ENCODE peak calls at places on chromosome 13, in six cellular contexts. One of them, this sample, is unnamed.

GRCh38 chr13:86318424-86318823 is 519.2 kb upstream of the SLITRK6 start:
- DNase-seq in fibroblast of lung: no peak
- DNase-seq in esophagus squamous epithelium: no peak
- DNase-seq in upper lobe of right lung: no peak
- DNase-seq in foreskin fibroblast: no peak
- DNase-seq in uterus: no peak
- DNase-seq in this sample: no peak

GRCh38 chr13:90757127-90757680 is 590.3 kb upstream of the MIR17HG start:
- DNase-seq in foreskin fibroblast: no peak
- DNase-seq in fibroblast of lung: no peak
- DNase-seq in esophagus squamous epithelium: no peak
- DNase-seq in upper lobe of right lung: no peak
- DNase-seq in uterus: no peak
- DNase-seq in this sample: no peak

GRCh38 chr13:110334256-110334655 is 27.2 kb downstream of the COL4A2 start:
- DNase-seq in upper lobe of right lung: peak; percentile 33
- DNase-seq in foreskin fibroblast: no peak
- DNase-seq in uterus: no peak
- DNase-seq in esophagus squamous epithelium: no peak
- DNase-seq in fibroblast of lung: peak; percentile 96
- DNase-seq in this sample: no peak

GRCh38 chr13:73996569-73996968 is 137.6 kb downstream of the KLF12 start:
- DNase-seq in uterus: no peak
- DNase-seq in foreskin fibroblast: no peak
- DNase-seq in upper lobe of right lung: no peak
- DNase-seq in fibroblast of lung: no peak
- DNase-seq in esophagus squamous epithelium: no peak
- DNase-seq in this sample: no peak

GRCh38 chr13:67515895-67516294 is 285.8 kb upstream of the PCDH9 start:
- DNase-seq in esophagus squamous epithelium: no peak
- DNase-seq in upper lobe of right lung: no peak
- DNase-seq in uterus: no peak
- DNase-seq in foreskin fibroblast: peak; percentile 63
- DNase-seq in fibroblast of lung: peak; percentile 82
- DNase-seq in this sample: peak; percentile 87

GRCh38 chr13:47726394-47726793 is 274.7 kb downstream of the SUCLA2 start:
- DNase-seq in fibroblast of lung: no peak
- DNase-seq in foreskin fibroblast: no peak
- DNase-seq in esophagus squamous epithelium: no peak
- DNase-seq in upper lobe of right lung: no peak
- DNase-seq in uterus: no peak
- DNase-seq in this sample: no peak

GRCh38 chr13:99228737-99229691 is 28.4 kb downstream of the UBAC2 start:
- DNase-seq in fibroblast of lung: peak; percentile 95
- DNase-seq in foreskin fibroblast: peak; percentile 54
- DNase-seq in upper lobe of right lung: no peak
- DNase-seq in uterus: no peak
- DNase-seq in esophagus squamous epithelium: no peak
- DNase-seq in this sample: peak; percentile 7

GRCh38 chr13:39296193-39296592 is 257.9 kb downstream of the NHLRC3 start:
- DNase-seq in uterus: no peak
- DNase-seq in foreskin fibroblast: no peak
- DNase-seq in esophagus squamous epithelium: no peak
- DNase-seq in fibroblast of lung: no peak
- DNase-seq in upper lobe of right lung: no peak
- DNase-seq in this sample: no peak

GRCh38 chr13:49062297-49062896 is 86.7 kb downstream of the FNDC3A start:
- DNase-seq in foreskin fibroblast: no peak
- DNase-seq in uterus: no peak
- DNase-seq in esophagus squamous epithelium: no peak
- DNase-seq in fibroblast of lung: peak; percentile 15
- DNase-seq in upper lobe of right lung: no peak
- DNase-seq in this sample: no peak

GRCh38 chr13:69928262-69928661 is 179.4 kb upstream of the ATXN8OS start:
- DNase-seq in upper lobe of right lung: no peak
- DNase-seq in fibroblast of lung: no peak
- DNase-seq in foreskin fibroblast: no peak
- DNase-seq in uterus: no peak
- DNase-seq in esophagus squamous epithelium: no peak
- DNase-seq in this sample: no peak

GRCh38 chr13:76723551-76724232 is 162.5 kb downstream of the KCTD12 start:
- DNase-seq in uterus: no peak
- DNase-seq in upper lobe of right lung: no peak
- DNase-seq in esophagus squamous epithelium: no peak
- DNase-seq in foreskin fibroblast: peak; percentile 87
- DNase-seq in fibroblast of lung: peak; percentile 89
- DNase-seq in this sample: peak; percentile 86

GRCh38 chr13:19958119-19959111 is at the start of gene ZMYM2:
- DNase-seq in foreskin fibroblast: peak; percentile 98
- DNase-seq in uterus: peak; percentile 99
- DNase-seq in esophagus squamous epithelium: peak; percentile 78
- DNase-seq in fibroblast of lung: peak; percentile 97
- DNase-seq in upper lobe of right lung: peak; percentile 99
- DNase-seq in this sample: peak; percentile 93

GRCh38 chr13:102814025-102814607 is 15.2 kb downstream of the BIVM start:
- DNase-seq in uterus: no peak
- DNase-seq in esophagus squamous epithelium: no peak
- DNase-seq in upper lobe of right lung: no peak
- DNase-seq in fibroblast of lung: no peak
- DNase-seq in foreskin fibroblast: no peak
- DNase-seq in this sample: no peak

GRCh38 chr13:102814793-102815192 is 15.9 kb downstream of the BIVM start:
- DNase-seq in uterus: no peak
- DNase-seq in esophagus squamous epithelium: no peak
- DNase-seq in fibroblast of lung: no peak
- DNase-seq in foreskin fibroblast: no peak
- DNase-seq in upper lobe of right lung: no peak
- DNase-seq in this sample: no peak

GRCh38 chr13:102815788-102816187 is 16.9 kb downstream of the BIVM start:
- DNase-seq in upper lobe of right lung: no peak
- DNase-seq in foreskin fibroblast: no peak
- DNase-seq in uterus: no peak
- DNase-seq in esophagus squamous epithelium: no peak
- DNase-seq in fibroblast of lung: no peak
- DNase-seq in this sample: no peak

GRCh38 chr13:102816633-102817032 is 17.7 kb downstream of the BIVM start:
- DNase-seq in uterus: no peak
- DNase-seq in fibroblast of lung: peak; percentile 11
- DNase-seq in esophagus squamous epithelium: no peak
- DNase-seq in upper lobe of right lung: no peak
- DNase-seq in foreskin fibroblast: no peak
- DNase-seq in this sample: no peak

DNA sequence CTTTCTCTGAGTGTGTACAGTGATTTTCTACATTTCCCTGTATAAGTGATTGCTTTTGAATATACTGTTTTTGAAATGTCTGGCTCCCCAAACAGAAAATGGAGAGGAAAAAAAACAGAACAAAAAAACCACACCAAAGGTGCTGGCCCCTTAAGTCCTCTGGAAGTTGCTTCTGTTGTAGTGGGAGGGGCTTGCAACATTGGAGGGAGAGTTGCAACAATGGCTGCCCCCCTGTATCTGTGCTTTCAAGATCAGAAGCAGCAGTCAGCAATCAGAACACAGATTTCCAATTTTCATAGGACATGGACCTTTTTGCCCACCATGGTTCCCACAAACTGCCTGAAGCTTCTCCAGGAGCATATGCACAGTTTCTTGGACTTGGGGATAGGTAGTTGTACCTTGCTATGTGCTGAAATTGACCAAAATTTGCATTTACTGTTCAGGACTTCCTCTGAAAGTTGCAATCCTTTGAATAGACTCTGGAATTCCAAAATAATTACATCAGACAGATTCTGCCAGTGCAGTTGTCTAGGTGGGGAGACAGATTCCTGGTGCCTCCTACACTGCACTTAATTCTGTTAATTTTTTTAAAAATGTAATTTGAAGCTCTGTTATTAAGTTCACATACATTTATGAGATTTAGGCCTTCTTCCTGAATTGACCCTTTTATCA is 13.8 kb downstream of the BIVM start:
- DNase-seq in upper lobe of right lung: no peak
- DNase-seq in esophagus squamous epithelium: no peak
- DNase-seq in fibroblast of lung: peak; percentile 55
- DNase-seq in uterus: no peak
- DNase-seq in foreskin fibroblast: no peak
- DNase-seq in this sample: no peak
- H3K4me3 ChIP-seq in upper lobe of right lung: no peak overlapping the region
- H3K4me3 ChIP-seq in esophagus squamous epithelium: no peak overlapping the region
- H3K4me3 ChIP-seq in fibroblast of lung: no peak overlapping the region
- H3K4me3 ChIP-seq in uterus: no peak overlapping the region
- H3K4me3 ChIP-seq in foreskin fibroblast: no peak overlapping the region
- H3K4me3 ChIP-seq in this sample: no peak overlapping the region

GRCh38 chr13:113102727-113103126 is 2.9 kb upstream of the F7 start:
- DNase-seq in upper lobe of right lung: no peak
- DNase-seq in esophagus squamous epithelium: no peak
- DNase-seq in foreskin fibroblast: no peak
- DNase-seq in fibroblast of lung: no peak
- DNase-seq in uterus: no peak
- DNase-seq in this sample: no peak
- H3K4me3 ChIP-seq in upper lobe of right lung: no peak overlapping the region
- H3K4me3 ChIP-seq in esophagus squamous epithelium: no peak overlapping the region
- H3K4me3 ChIP-seq in foreskin fibroblast: no peak overlapping the region
- H3K4me3 ChIP-seq in fibroblast of lung: no peak overlapping the region
- H3K4me3 ChIP-seq in uterus: no peak overlapping the region
- H3K4me3 ChIP-seq in this sample: no peak overlapping the region

GRCh38 chr13:98143601-98144500 is 957 bp downstream of the FARP1 start:
- DNase-seq in foreskin fibroblast: peak; percentile 51
- DNase-seq in upper lobe of right lung: peak; percentile 74
- DNase-seq in uterus: peak; percentile 31
- DNase-seq in esophagus squamous epithelium: no peak
- DNase-seq in fibroblast of lung: peak; percentile 52
- DNase-seq in this sample: no peak
- H3K4me3 ChIP-seq in foreskin fibroblast: peak overlapping the region; percentile 74
- H3K4me3 ChIP-seq in upper lobe of right lung: peak overlapping the region; percentile 61
- H3K4me3 ChIP-seq in uterus: peak overlapping the region; percentile 77
- H3K4me3 ChIP-seq in esophagus squamous epithelium: peak overlapping the region; percentile 57
- H3K4me3 ChIP-seq in fibroblast of lung: peak overlapping the region; percentile 95
- H3K4me3 ChIP-seq in this sample: peak overlapping the region; percentile 61

GRCh38 chr13:24223341-24224231 is 63.1 kb downstream of the SPATA13 start:
- DNase-seq in foreskin fibroblast: no peak
- DNase-seq in uterus: no peak
- DNase-seq in fibroblast of lung: no peak
- DNase-seq in esophagus squamous epithelium: no peak
- DNase-seq in upper lobe of right lung: no peak
- DNase-seq in this sample: no peak
- H3K4me3 ChIP-seq in foreskin fibroblast: no peak overlapping the region
- H3K4me3 ChIP-seq in uterus: no peak overlapping the region
- H3K4me3 ChIP-seq in fibroblast of lung: no peak overlapping the region
- H3K4me3 ChIP-seq in esophagus squamous epithelium: no peak overlapping the region
- H3K4me3 ChIP-seq in upper lobe of right lung: no peak overlapping the region
- H3K4me3 ChIP-seq in this sample: no peak overlapping the region

GRCh38 chr13:30031488-30031887 is 181.1 kb upstream of the UBL3 start:
- DNase-seq in uterus: no peak
- DNase-seq in foreskin fibroblast: no peak
- DNase-seq in esophagus squamous epithelium: no peak
- DNase-seq in fibroblast of lung: no peak
- DNase-seq in upper lobe of right lung: no peak
- DNase-seq in this sample: no peak

GRCh38 chr13:30032263-30032662 is 181.8 kb upstream of the UBL3 start:
- DNase-seq in fibroblast of lung: no peak
- DNase-seq in upper lobe of right lung: no peak
- DNase-seq in foreskin fibroblast: no peak
- DNase-seq in esophagus squamous epithelium: no peak
- DNase-seq in uterus: no peak
- DNase-seq in this sample: no peak

GRCh38 chr13:30037306-30037705 is 186.9 kb upstream of the UBL3 start:
- DNase-seq in esophagus squamous epithelium: no peak
- DNase-seq in fibroblast of lung: peak; percentile 23
- DNase-seq in upper lobe of right lung: no peak
- DNase-seq in foreskin fibroblast: no peak
- DNase-seq in uterus: no peak
- DNase-seq in this sample: no peak

GRCh38 chr13:30033681-30034447 is 183.4 kb upstream of the UBL3 start:
- DNase-seq in uterus: no peak
- DNase-seq in upper lobe of right lung: no peak
- DNase-seq in fibroblast of lung: peak; percentile 98
- DNase-seq in esophagus squamous epithelium: no peak
- DNase-seq in foreskin fibroblast: peak; percentile 85
- DNase-seq in this sample: peak; percentile 84

DNA sequence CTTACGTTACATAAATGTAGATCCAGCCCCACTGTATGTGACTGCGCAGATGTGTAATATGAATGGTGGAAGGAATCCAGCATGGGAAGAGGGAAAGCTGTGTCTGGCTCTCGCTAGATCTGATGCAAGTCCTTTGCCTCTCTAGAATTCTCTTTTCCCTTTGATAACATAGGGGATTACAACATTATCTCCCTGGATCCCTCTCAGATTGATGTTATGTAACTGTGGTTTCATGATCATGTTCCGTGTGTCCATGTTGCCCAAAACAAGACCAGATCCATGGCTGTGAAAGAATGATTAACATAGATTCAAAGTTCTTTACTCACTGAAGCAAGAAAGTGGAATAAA is 184.0 kb upstream of the UBL3 start:
- DNase-seq in esophagus squamous epithelium: no peak
- DNase-seq in fibroblast of lung: peak; percentile 25
- DNase-seq in uterus: no peak
- DNase-seq in upper lobe of right lung: no peak
- DNase-seq in foreskin fibroblast: peak; percentile 37
- DNase-seq in this sample: peak; percentile 56
- H3K4me3 ChIP-seq in esophagus squamous epithelium: no peak overlapping the region
- H3K4me3 ChIP-seq in fibroblast of lung: no peak overlapping the region
- H3K4me3 ChIP-seq in uterus: no peak overlapping the region
- H3K4me3 ChIP-seq in upper lobe of right lung: no peak overlapping the region
- H3K4me3 ChIP-seq in foreskin fibroblast: no peak overlapping the region
- H3K4me3 ChIP-seq in this sample: no peak overlapping the region

GRCh38 chr13:29907670-29908069 is 57.3 kb upstream of the UBL3 start:
- DNase-seq in upper lobe of right lung: no peak
- DNase-seq in esophagus squamous epithelium: no peak
- DNase-seq in uterus: no peak
- DNase-seq in foreskin fibroblast: no peak
- DNase-seq in fibroblast of lung: no peak
- DNase-seq in this sample: no peak

GRCh38 chr13:29903524-29903923 is 53.1 kb upstream of the UBL3 start:
- DNase-seq in foreskin fibroblast: no peak
- DNase-seq in upper lobe of right lung: no peak
- DNase-seq in fibroblast of lung: no peak
- DNase-seq in esophagus squamous epithelium: no peak
- DNase-seq in uterus: no peak
- DNase-seq in this sample: no peak

GRCh38 chr13:29906432-29907011 is 56.1 kb upstream of the UBL3 start:
- DNase-seq in esophagus squamous epithelium: no peak
- DNase-seq in upper lobe of right lung: no peak
- DNase-seq in foreskin fibroblast: no peak
- DNase-seq in fibroblast of lung: no peak
- DNase-seq in uterus: no peak
- DNase-seq in this sample: no peak

GRCh38 chr13:29908411-29908810 is 58.0 kb upstream of the UBL3 start:
- DNase-seq in foreskin fibroblast: peak; percentile 85
- DNase-seq in uterus: peak; percentile 42
- DNase-seq in fibroblast of lung: peak; percentile 73
- DNase-seq in esophagus squamous epithelium: no peak
- DNase-seq in upper lobe of right lung: no peak
- DNase-seq in this sample: peak; percentile 64

GRCh38 chr13:29905845-29906244 is 55.4 kb upstream of the UBL3 start:
- DNase-seq in upper lobe of right lung: no peak
- DNase-seq in foreskin fibroblast: no peak
- DNase-seq in fibroblast of lung: peak; percentile 68
- DNase-seq in esophagus squamous epithelium: no peak
- DNase-seq in uterus: no peak
- DNase-seq in this sample: no peak
- H3K4me3 ChIP-seq in upper lobe of right lung: no peak overlapping the region
- H3K4me3 ChIP-seq in foreskin fibroblast: no peak overlapping the region
- H3K4me3 ChIP-seq in fibroblast of lung: no peak overlapping the region
- H3K4me3 ChIP-seq in esophagus squamous epithelium: no peak overlapping the region
- H3K4me3 ChIP-seq in uterus: no peak overlapping the region
- H3K4me3 ChIP-seq in this sample: no peak overlapping the region

This sample was measured in skeletal muscle cell.